ENCODE peak calls at places on chromosomes 5 and 9, in four cellular contexts. Z is nucleus accumbens, Y is pulmonary artery endothelial cell, G is dermis microvascular lymphatic vessel endothelial cell. A is an unnamed sample.

GRCh38 chr5:132504746-132505145 is 14.2 kb upstream of the IRF1 start:
- DNase-seq in Z (no peak), G (no peak), Y (no peak), A (peak)

GRCh38 chr5:82387041-82387818 is 109.1 kb upstream of the RPS23 start:
- DNase-seq in G (peak), Z (no peak), Y (peak), A (peak)

GRCh38 chr5:132557425-132557805 is 638 bp downstream of the RAD50 start:
- DNase-seq in Y (no peak), G (no peak), Z (no peak), A (peak)

GRCh38 chr9:121732383-121732782 is 80.9 kb downstream of the DAB2IP start:
- DNase-seq in G (no peak), Z (no peak), Y (no peak), A (no peak)

GRCh38 chr5:15183520-15183919 is 311.9 kb upstream of the ANKH start:
- DNase-seq in Y (no peak), Z (no peak), G (peak), A (no peak)

GRCh38 chr5:132261881-132262845 is 4.7 kb downstream of the PDLIM4 start:
- DNase-seq in G (no peak), Y (no peak), Z (no peak), A (no peak)

GRCh38 chr5:147752033-147752432 is 30.5 kb downstream of the JAKMIP2 start:
- DNase-seq in Y (no peak), G (no peak), Z (no peak), A (no peak)

GRCh38 chr5:65142511-65143011 is 339.2 kb downstream of the ADAMTS6 start:
- DNase-seq in G (no peak), Z (no peak), Y (peak), A (no peak)

GRCh38 chr5:174344335-174344734 is 298.8 kb downstream of the NSG2 start:
- DNase-seq in G (no peak), Y (no peak), Z (no peak), A (no peak)

GRCh38 chr9:133057006-133057405 is 4.8 kb upstream of the CEL start:
- DNase-seq in Y (no peak), Z (no peak), G (no peak), A (peak)

GRCh38 chr5:78615697-78616096 is 32.9 kb downstream of the LHFPL2 start:
- DNase-seq in Y (no peak), Z (no peak), G (no peak), A (peak)

GRCh38 chr9:99029083-99029482 is 75.8 kb upstream of the TGFBR1 start:
- DNase-seq in Y (no peak), Z (no peak), G (no peak), A (no peak)

GRCh38 chr9:124782661-124783574 is 6.0 kb downstream of the OLFML2A start:
- DNase-seq in Z (no peak), Y (no peak), G (no peak), A (no peak)

GRCh38 chr9:115144706-115145105 is 26.7 kb upstream of the TNC start:
- DNase-seq in Y (no peak), G (no peak), Z (no peak), A (no peak)

GRCh38 chr9:19161257-19162025 is 34.1 kb upstream of the PLIN2 start:
- DNase-seq in Y (peak), G (peak), Z (no peak), A (peak)

GRCh38 chr9:6106576-6107339 is 91.3 kb upstream of the RANBP6 start:
- DNase-seq in Y (no peak), Z (no peak), G (no peak), A (peak)

GRCh38 chr5:44914221-44914620 is 105.5 kb downstream of the MRPS30 start:
- DNase-seq in G (no peak), Z (no peak), Y (no peak), A (no peak)

GRCh38 chr9:116336133-116336862 is 182.7 kb downstream of the PAPPA start:
- DNase-seq in Y (no peak), Z (no peak), G (no peak), A (no peak)

GRCh38 chr9:38659538-38659937 is 39.1 kb upstream of the ANKRD18A start:
- DNase-seq in Z (no peak), Y (no peak), G (no peak), A (no peak)

GRCh38 chr9:117649126-117649525 is 55.1 kb upstream of the TLR4 start:
- DNase-seq in Z (no peak), G (peak), Y (no peak), A (no peak)

GRCh38 chr5:150394103-150394502 is 18.6 kb downstream of the CD74 start:
- DNase-seq in Z (no peak), G (no peak), Y (peak), A (no peak)

GRCh38 chr9:126145887-126146253 is 180.8 kb upstream of the MVB12B start:
- DNase-seq in Y (no peak), G (no peak), Z (no peak), A (no peak)

GRCh38 chr5:128084228-128085167 is 932 bp downstream of the SLC12A2 start:
- DNase-seq in Y (no peak), G (no peak), Z (peak), A (peak)

GRCh38 chr5:112737088-112737471 is 605 bp upstream of the APC start:
- DNase-seq in Y (no peak), Z (no peak), G (no peak), A (no peak)

GRCh38 chr5:95959964-95960801 is 1.5 kb downstream of the ELL2 start:
- DNase-seq in G (peak), Y (no peak), Z (no peak), A (peak)

GRCh38 chr5:159184236-159184635 is 25.1 kb downstream of the RNF145 start:
- DNase-seq in Z (no peak), Y (no peak), G (no peak), A (no peak)

GRCh38 chr9:7320139-7320538 is 479.4 kb downstream of the DMAC1 start:
- DNase-seq in Y (no peak), G (no peak), Z (no peak), A (no peak)

GRCh38 chr9:91886433-91887031 is 63.5 kb downstream of the ROR2 start:
- DNase-seq in Z (no peak), G (no peak), Y (no peak), A (no peak)

GRCh38 chr5:31901807-31902530 is 263.0 kb downstream of the PDZD2 start:
- DNase-seq in Y (no peak), G (no peak), Z (no peak), A (no peak)

A was measured in small intestine.